ENCODE peak calls at places on chromosomes 4 and X, in six cellular contexts. A is body of pancreas, E is lower lobe of right lung, I is hepatocyte, K is adrenal gland, P is thoracic aorta. R is an unnamed sample.

GRCh38 chrX:119692241-119693031 is 532 bp downstream of the SEPTIN6 start:
- DNase-seq in A (peak; percentile 15), E (peak; percentile 54), I (peak; percentile 36), K (peak; percentile 68), P (no peak), R (peak; percentile 63)

GRCh38 chr4:81052119-81053068 is 21.9 kb downstream of the BMP3 start:
- DNase-seq in A (peak; percentile 59), E (peak; percentile 63), I (peak; percentile 75), K (peak; percentile 23), P (no peak), R (peak; percentile 53)

GRCh38 chrX:10577863-10578262 is 42.5 kb downstream of the MID1 start:
- DNase-seq in A (no peak), E (no peak), I (no peak), K (no peak), P (no peak), R (peak; percentile 64)

GRCh38 chr4:32790803-32791202 is 2070.6 kb downstream of the PCDH7 start:
- DNase-seq in A (no peak), E (no peak), I (no peak), K (no peak), P (no peak), R (no peak)

GRCh38 chrX:10387011-10387410 is 230.2 kb downstream of the CLCN4 start:
- DNase-seq in A (no peak), E (no peak), I (no peak), K (no peak), P (no peak), R (peak; percentile 62)

GRCh38 chr4:87239821-87240220 is 19.4 kb upstream of the KLHL8 start:
- DNase-seq in A (no peak), E (no peak), I (no peak), K (no peak), P (no peak), R (no peak)

GRCh38 chr4:34193451-34194154 is 2050.7 kb downstream of the ARAP2 start:
- DNase-seq in A (no peak), E (no peak), I (no peak), K (no peak), P (no peak), R (peak; percentile 42)

GRCh38 chr4:180828455-180829018 is 1414.7 kb upstream of the TENM3 start:
- DNase-seq in A (no peak), E (no peak), I (peak; percentile 75), K (peak; percentile 68), P (no peak), R (peak; percentile 53)

GRCh38 chr4:159484861-159485260 is 382.0 kb downstream of the RAPGEF2 start:
- DNase-seq in A (no peak), E (no peak), I (no peak), K (no peak), P (no peak), R (no peak)

GRCh38 chrX:1336331-1337143 is at the start of gene IL3RA:
- DNase-seq in A (no peak), E (peak; percentile 66), I (peak; percentile 45), K (peak; percentile 76), P (peak; percentile 15), R (peak; percentile 33)

GRCh38 chrX:13005671-13006473 is 31.0 kb downstream of the TMSB4X start:
- DNase-seq in A (peak; percentile 51), E (no peak), I (no peak), K (peak; percentile 51), P (no peak), R (no peak)

GRCh38 chr4:138573246-138573645 is 331.1 kb upstream of the SLC7A11 start:
- DNase-seq in A (no peak), E (no peak), I (no peak), K (no peak), P (no peak), R (peak; percentile 5)

GRCh38 chr4:116537828-116538227 is 547.5 kb downstream of the TRAM1L1 start:
- DNase-seq in A (no peak), E (no peak), I (no peak), K (no peak), P (no peak), R (no peak)

GRCh38 chr4:160493206-160493605 is 1390.3 kb downstream of the RAPGEF2 start:
- DNase-seq in A (no peak), E (no peak), I (no peak), K (no peak), P (no peak), R (no peak)

GRCh38 chr4:167428172-167428571 is 193.9 kb upstream of the SPOCK3 start:
- DNase-seq in A (no peak), E (no peak), I (no peak), K (no peak), P (no peak), R (no peak)

GRCh38 chr4:40486534-40486933 is 143.1 kb downstream of the RBM47 start:
- DNase-seq in A (no peak), E (no peak), I (no peak), K (no peak), P (no peak), R (peak; percentile 68)

GRCh38 chr4:14667624-14668295 is 334.5 kb upstream of the CPEB2 start:
- DNase-seq in A (no peak), E (no peak), I (peak; percentile 19), K (no peak), P (no peak), R (no peak)

GRCh38 chrX:110698696-110699095 is 96.9 kb downstream of the CHRDL1 start:
- DNase-seq in A (no peak), E (no peak), I (no peak), K (no peak), P (no peak), R (no peak)

GRCh38 chr4:87121332-87122065 is 98.9 kb downstream of the KLHL8 start:
- DNase-seq in A (no peak), E (no peak), I (no peak), K (no peak), P (no peak), R (no peak)

GRCh38 chr4:82422616-82423015 is 7.6 kb downstream of the HNRNPDL start:
- DNase-seq in A (no peak), E (no peak), I (no peak), K (no peak), P (no peak), R (no peak)

GRCh38 chr4:108813261-108813660 is 50.4 kb upstream of the ETNPPL start:
- DNase-seq in A (no peak), E (no peak), I (no peak), K (no peak), P (no peak), R (no peak)

GRCh38 chr4:16205298-16206164 is 20.7 kb downstream of the TAPT1 start:
- DNase-seq in A (no peak), E (no peak), I (peak; percentile 52), K (no peak), P (no peak), R (no peak)

GRCh38 chrX:153771261-153771681 is 7.2 kb downstream of the PLXNB3 start:
- DNase-seq in A (no peak), E (no peak), I (no peak), K (no peak), P (no peak), R (no peak)

GRCh38 chrX:93868289-93868985 is 194.4 kb downstream of the FAM133A start:
- DNase-seq in A (no peak), E (no peak), I (no peak), K (peak; percentile 56), P (no peak), R (no peak)

GRCh38 chrX:19599253-19599652 is 83.9 kb upstream of the MAP3K15 start:
- DNase-seq in A (no peak), E (no peak), I (no peak), K (no peak), P (no peak), R (no peak)

GRCh38 chrX:154002215-154002719 is 17.4 kb downstream of the IRAK1 start:
- DNase-seq in A (no peak), E (peak; percentile 70), I (peak; percentile 35), K (peak; percentile 79), P (no peak), R (peak; percentile 48)

GRCh38 chr4:27381806-27382205 is 521.2 kb downstream of the STIM2 start:
- DNase-seq in A (no peak), E (no peak), I (no peak), K (no peak), P (no peak), R (no peak)

GRCh38 chr4:153757407-153757806 is 2.4 kb downstream of the RNF175 start:
- DNase-seq in A (no peak), E (no peak), I (no peak), K (peak; percentile 10), P (no peak), R (no peak)

GRCh38 chr4:177339794-177340374 is 30.2 kb downstream of the NEIL3 start:
- DNase-seq in A (no peak), E (no peak), I (peak; percentile 34), K (no peak), P (no peak), R (peak; percentile 53)
- H3K4me3 ChIP-seq in A (no peak overlapping the region), E (no peak overlapping the region), I (no peak overlapping the region), K (no peak overlapping the region), P (peak overlapping the region; percentile 7), R (no peak overlapping the region)

GRCh38 chr4:57136281-57136680 is 26.1 kb upstream of the IGFBP7 start:
- DNase-seq in A (no peak), E (no peak), I (no peak), K (no peak), P (no peak), R (no peak)

GRCh38 chr4:57139783-57140182 is 29.6 kb upstream of the IGFBP7 start:
- DNase-seq in A (no peak), E (no peak), I (no peak), K (no peak), P (no peak), R (no peak)

GRCh38 chr4:57131849-57132745 is 21.9 kb upstream of the IGFBP7 start:
- DNase-seq in A (peak; percentile 20), E (no peak), I (peak; percentile 19), K (no peak), P (no peak), R (peak; percentile 22)

GRCh38 chr4:57132746-57133142 is 22.6 kb upstream of the IGFBP7 start:
- DNase-seq in A (no peak), E (no peak), I (no peak), K (no peak), P (no peak), R (no peak)

GRCh38 chr4:57137261-57137660 is 27.1 kb upstream of the IGFBP7 start:
- DNase-seq in A (no peak), E (no peak), I (no peak), K (no peak), P (no peak), R (no peak)
- TF ChIP-seq CTCF in A (no peak), E (no peak), I (no peak), K (no peak), P (no peak), R (no peak)

GRCh38 chr4:148271166-148271565 is 171.0 kb downstream of the NR3C2 start:
- DNase-seq in A (no peak), E (no peak), I (no peak), K (no peak), P (no peak), R (no peak)

GRCh38 chr4:148268835-148269234 is 173.4 kb downstream of the NR3C2 start:
- DNase-seq in A (no peak), E (no peak), I (no peak), K (no peak), P (no peak), R (no peak)

GRCh38 chr4:148270600-148270999 is 171.6 kb downstream of the NR3C2 start:
- DNase-seq in A (no peak), E (no peak), I (no peak), K (no peak), P (no peak), R (no peak)

GRCh38 chr4:148273501-148273986 is 168.7 kb downstream of the NR3C2 start:
- DNase-seq in A (peak; percentile 69), E (no peak), I (peak; percentile 18), K (peak; percentile 85), P (no peak), R (no peak)
- H3K4me3 ChIP-seq in A (no peak overlapping the region), E (no peak overlapping the region), I (no peak overlapping the region), K (peak overlapping the region; percentile 2), P (no peak overlapping the region), R (no peak overlapping the region)

GRCh38 chrX:131262738-131263679 is 26.1 kb downstream of the IGSF1 start:
- DNase-seq in A (peak; percentile 61), E (no peak), I (peak; percentile 29), K (peak; percentile 7), P (no peak), R (peak; percentile 0)
- TF ChIP-seq CTCF in A (peak; percentile 23), E (no peak), I (peak; percentile 20), K (no peak), P (no peak), R (peak; percentile 17)